ENCODE peak calls at places on chromosome 14, in four cellular contexts. A is fibroblast of villous mesenchyme; V is neural crest cell; H is stimulated activated CD4-positive, alpha-beta T cell treated with anti-CD3 and anti-CD28 coated beads, Interleukin-2, amount 100 ng/mL, for 48 hours. C is an unnamed sample.

GRCh38 chr14:55133416-55133815 is 4.4 kb downstream of the LGALS3 start:
- DNase-seq in A (no peak), H (no peak), V (no peak), C (no peak)

GRCh38 chr14:73248294-73248868 is 11.1 kb downstream of the PAPLN start:
- DNase-seq in H (no peak), A (no peak), V (no peak), C (no peak)

GRCh38 chr14:104149278-104149595 is 10.8 kb downstream of the KIF26A start:
- DNase-seq in V (no peak), A (no peak), H (no peak), C (no peak)

GRCh38 chr14:61526405-61527312 is 168.7 kb upstream of the HIF1A start:
- DNase-seq in V (no peak), A (no peak), H (no peak), C (no peak)

GRCh38 chr14:65303185-65303901 is 109.2 kb upstream of the FUT8 start:
- DNase-seq in H (no peak), V (no peak), A (no peak), C (no peak)

GRCh38 chr14:101780887-101781239 is 19.4 kb downstream of the PPP2R5C start:
- DNase-seq in H (no peak), A (no peak), V (no peak), C (no peak)

GRCh38 chr14:21520718-21521117 is 5.4 kb downstream of the SALL2 start:
- DNase-seq in A (no peak), V (no peak), H (no peak), C (peak)

GRCh38 chr14:100159865-100160533 is 554 bp upstream of the DEGS2 start:
- DNase-seq in V (no peak), H (no peak), A (no peak), C (no peak)

GRCh38 chr14:99394602-99395001 is 86.1 kb downstream of the SETD3 start:
- DNase-seq in A (no peak), V (no peak), H (no peak), C (no peak)

GRCh38 chr14:23183076-23183475 is 384 bp downstream of the SLC7A8 start:
- DNase-seq in V (no peak), H (no peak), A (no peak), C (no peak)

GRCh38 chr14:33848706-33849454 is 102.0 kb downstream of the EGLN3 start:
- DNase-seq in V (peak), A (peak), H (peak), C (peak)

GRCh38 chr14:32938719-32939253 is at the start of gene NPAS3:
- DNase-seq in A (no peak), H (no peak), V (no peak), C (no peak)

GRCh38 chr14:101064121-101064661 is 160.7 kb upstream of the RTL1 start:
- DNase-seq in H (no peak), A (no peak), V (no peak), C (no peak)

GRCh38 chr14:75363570-75364227 is 64.1 kb upstream of the JDP2 start:
- DNase-seq in A (no peak), V (no peak), H (no peak), C (no peak)

GRCh38 chr14:105055334-105055733 is 9.9 kb downstream of the GPR132 start:
- DNase-seq in H (no peak), A (no peak), V (no peak), C (no peak)

GRCh38 chr14:33810308-33810707 is 140.6 kb downstream of the EGLN3 start:
- DNase-seq in A (peak), V (no peak), H (no peak), C (no peak)

GRCh38 chr14:94515856-94516255 is 6.6 kb upstream of the SERPINA12 start:
- DNase-seq in H (no peak), V (no peak), A (no peak), C (no peak)

GRCh38 chr14:68921666-68922065 is 57.4 kb downstream of the ACTN1 start:
- DNase-seq in A (no peak), H (no peak), V (no peak), C (no peak)

GRCh38 chr14:51564986-51565604 is 86.6 kb upstream of the FRMD6 start:
- DNase-seq in H (no peak), A (no peak), V (no peak), C (no peak)

GRCh38 chr14:104979758-104980591 is 1.8 kb upstream of the AHNAK2 start:
- DNase-seq in A (no peak), V (no peak), H (no peak), C (no peak)

GRCh38 chr14:21440857-21441256 is 15.1 kb downstream of the CHD8 start:
- DNase-seq in H (no peak), A (no peak), V (no peak), C (no peak)

GRCh38 chr14:36313898-36314297 is 6.5 kb downstream of the MBIP start:
- DNase-seq in V (no peak), A (no peak), H (no peak), C (no peak)

GRCh38 chr14:34425095-34425851 is 36.8 kb downstream of the SPTSSA start:
- DNase-seq in A (no peak), H (no peak), V (no peak), C (no peak)

GRCh38 chr14:24734917-24735500 is 101.0 kb upstream of the GZMB start:
- DNase-seq in H (peak), A (peak), V (peak), C (peak)

GRCh38 chr14:68566075-68566474 is 226.8 kb downstream of the ZFP36L1 start:
- DNase-seq in A (no peak), H (no peak), V (no peak), C (no peak)

C was measured in NCI-H1694 treated with DMSO at 0.1 percent for 48 hours.